ENCODE peak calls at places on chromosomes 12 and 14, in four cellular contexts. H is aorta, Y is astrocyte, C is ovary. W is an unnamed sample.

GRCh38 chr14:68376067-68376810 is 416.6 kb downstream of the ZFP36L1 start:
- DNase-seq in H (peak; percentile 63), Y (peak; percentile 68), C (no peak), W (no peak)

GRCh38 chr14:75181426-75182062 is 5.1 kb upstream of the TMED10 start:
- DNase-seq in H (no peak), Y (no peak), C (no peak), W (no peak)

GRCh38 chr12:5081016-5081415 is 37.3 kb downstream of the KCNA5 start:
- DNase-seq in H (no peak), Y (no peak), C (no peak), W (peak; percentile 25)

GRCh38 chr12:130715996-130716917 is at the start of gene RIMBP2:
- DNase-seq in H (no peak), Y (peak; percentile 34), C (peak; percentile 41), W (no peak)

GRCh38 chr12:116164976-116165425 is 112.5 kb downstream of the MED13L start:
- DNase-seq in H (no peak), Y (peak; percentile 68), C (no peak), W (no peak)

GRCh38 chr12:130658106-130658505 is 58.0 kb downstream of the RIMBP2 start:
- DNase-seq in H (no peak), Y (no peak), C (no peak), W (no peak)

GRCh38 chr14:22476005-22476751 is 112.8 kb downstream of the DAD1 start:
- DNase-seq in H (no peak), Y (no peak), C (no peak), W (no peak)

GRCh38 chr14:36582011-36582873 is at the start of gene NKX2-8:
- DNase-seq in H (no peak), Y (no peak), C (no peak), W (no peak)

GRCh38 chr14:77491056-77491455 is 7.6 kb downstream of the ISM2 start:
- DNase-seq in H (no peak), Y (no peak), C (no peak), W (no peak)

GRCh38 chr12:76274699-76275098 is 73.5 kb downstream of the BBS10 start:
- DNase-seq in H (no peak), Y (peak; percentile 98), C (no peak), W (no peak)

GRCh38 chr12:46356655-46357437 is 15.7 kb downstream of the SLC38A2 start:
- DNase-seq in H (no peak), Y (no peak), C (no peak), W (no peak)

GRCh38 chr12:16155938-16156337 is 121.5 kb downstream of the SLC15A5 start:
- DNase-seq in H (no peak), Y (no peak), C (no peak), W (no peak)

GRCh38 chr12:120797677-120798642 is 72.3 kb downstream of the ACADS start:
- DNase-seq in H (no peak), Y (no peak), C (no peak), W (no peak)

GRCh38 chr12:19299765-19300164 is 139.5 kb upstream of the AEBP2 start:
- DNase-seq in H (no peak), Y (peak; percentile 61), C (no peak), W (no peak)

GRCh38 chr12:2387051-2387834 is 334.5 kb downstream of the CACNA1C start:
- DNase-seq in H (no peak), Y (peak; percentile 28), C (no peak), W (no peak)

GRCh38 chr12:101539148-101539547 is 55.6 kb upstream of the MYBPC1 start:
- DNase-seq in H (no peak), Y (no peak), C (no peak), W (no peak)

GRCh38 chr12:90909069-90909676 is 45.8 kb downstream of the CCER1 start:
- DNase-seq in H (no peak), Y (peak; percentile 47), C (no peak), W (no peak)

GRCh38 chr12:124827588-124828184 is 36.0 kb downstream of the SCARB1 start:
- DNase-seq in H (no peak), Y (no peak), C (no peak), W (no peak)

GRCh38 chr12:130179191-130179590 is 16.9 kb downstream of the FZD10 start:
- DNase-seq in H (no peak), Y (no peak), C (no peak), W (no peak)

GRCh38 chr12:122064034-122064777 is 14.3 kb upstream of the MLXIP start:
- DNase-seq in H (peak; percentile 87), Y (peak; percentile 82), C (peak; percentile 92), W (peak; percentile 88)

GRCh38 chr12:104387190-104387589 is 69.6 kb upstream of the CHST11 start:
- DNase-seq in H (no peak), Y (no peak), C (no peak), W (no peak)

GRCh38 chr12:16300706-16301105 is 23.2 kb upstream of the SLC15A5 start:
- DNase-seq in H (peak; percentile 53), Y (no peak), C (no peak), W (peak; percentile 50)

GRCh38 chr12:130956456-130957303 is 3.0 kb downstream of the ADGRD1 start:
- DNase-seq in H (no peak), Y (no peak), C (no peak), W (no peak)

GRCh38 chr12:17076335-17076734 is 470.4 kb upstream of the LMO3 start:
- DNase-seq in H (no peak), Y (peak; percentile 4), C (no peak), W (no peak)

GRCh38 chr12:105369014-105369413 is 38.5 kb downstream of the C12orf75 start:
- DNase-seq in H (no peak), Y (peak; percentile 73), C (no peak), W (no peak)

GRCh38 chr12:58034311-58034710 is 92.9 kb downstream of the ATP23 start:
- DNase-seq in H (no peak), Y (no peak), C (no peak), W (no peak)

DNA sequence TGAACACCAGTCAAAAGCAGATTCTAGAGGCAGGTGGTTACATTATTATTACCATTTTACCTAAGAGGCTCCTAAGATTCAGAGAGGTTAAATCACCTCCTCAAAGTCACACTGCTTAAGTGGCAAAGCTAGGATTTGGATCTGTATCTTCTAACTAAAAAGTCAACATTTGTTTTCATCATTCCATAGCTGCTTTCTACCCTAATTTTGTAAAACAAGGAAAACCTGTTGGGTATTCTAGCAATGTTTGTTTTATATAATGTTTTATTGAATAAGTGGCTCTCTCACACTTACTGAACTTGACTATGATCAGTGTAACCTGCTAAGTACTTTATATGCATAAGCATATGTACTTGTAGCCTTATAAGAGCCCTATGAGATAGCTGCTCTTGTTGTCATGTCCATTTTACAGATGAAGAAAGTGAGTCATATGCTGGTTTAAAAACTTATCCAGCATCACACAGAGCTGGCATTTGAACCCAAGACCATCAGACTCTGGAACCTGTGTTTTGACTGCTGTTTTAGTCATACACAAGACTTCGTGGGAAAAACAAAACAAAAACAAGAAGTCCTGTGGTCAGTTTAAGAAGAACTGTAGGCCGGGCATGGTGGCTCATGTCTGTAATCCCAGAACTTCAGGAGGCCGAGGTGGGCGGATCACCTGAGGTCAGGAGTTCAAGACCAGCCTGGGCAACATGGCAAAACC is 31.7 kb upstream of the EVL start:
- DNase-seq in H (no peak), Y (no peak), C (no peak), W (no peak)
- H3K27ac ChIP-seq in H (no peak overlapping the region), Y (no peak overlapping the region), C (no peak overlapping the region), W (no peak overlapping the region)

GRCh38 chr14:105384041-105384557 is 14.2 kb upstream of the TEX22 start:
- DNase-seq in H (no peak), Y (no peak), C (no peak), W (no peak)
- H3K27ac ChIP-seq in H (no peak overlapping the region), Y (no peak overlapping the region), C (no peak overlapping the region), W (no peak overlapping the region)

DNA sequence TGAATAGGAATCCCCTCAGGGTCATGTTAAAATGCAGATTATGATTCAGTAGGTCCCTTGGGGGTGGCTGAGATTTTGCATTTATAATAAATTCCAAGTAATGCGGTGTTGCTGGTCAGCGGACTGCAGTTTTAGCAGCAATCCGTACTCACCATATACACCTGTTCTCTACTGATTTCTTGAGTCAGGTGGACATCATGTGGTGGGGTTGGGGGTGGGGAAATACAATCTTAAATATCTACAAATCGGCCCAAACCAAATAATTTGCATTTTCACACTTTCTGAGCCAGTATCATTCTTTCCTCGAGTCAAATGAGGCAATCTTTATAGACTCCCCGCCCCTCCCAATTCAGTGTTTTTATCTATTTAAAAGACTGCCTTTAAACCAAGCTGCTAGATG is 938 bp downstream of the SPATA7 start:
- DNase-seq in H (no peak), Y (no peak), C (no peak), W (no peak)
- H3K27ac ChIP-seq in H (no peak overlapping the region), Y (no peak overlapping the region), C (no peak overlapping the region), W (no peak overlapping the region)

DNA sequence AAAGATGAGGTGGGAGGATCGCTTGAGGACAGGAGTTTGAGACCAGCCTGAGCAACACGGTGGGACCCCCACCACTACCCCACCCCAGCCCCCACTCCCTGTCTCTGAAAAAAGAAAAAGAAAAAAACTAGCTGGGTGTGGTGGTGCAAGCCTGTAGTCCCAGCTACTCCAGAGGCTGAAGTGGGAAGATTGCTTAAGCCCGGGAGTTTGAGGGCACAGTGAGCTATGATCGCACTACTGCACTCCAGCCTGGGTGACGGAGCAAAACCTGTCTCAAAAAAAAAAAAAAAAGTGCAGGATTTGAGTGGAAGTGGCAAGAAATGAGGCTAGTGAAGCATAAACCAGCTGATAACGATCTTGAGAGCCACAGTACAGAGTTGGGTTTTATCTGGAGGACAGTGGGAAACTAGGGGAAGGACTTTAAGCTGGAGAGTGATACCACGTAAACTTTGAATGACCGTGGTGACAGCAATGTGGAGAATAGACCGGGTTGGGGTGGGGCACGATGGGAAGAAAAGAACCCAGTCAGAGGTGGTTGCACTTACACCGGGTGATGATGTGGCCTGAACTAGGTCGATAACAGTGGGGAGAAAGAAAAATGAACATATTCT is 85.3 kb downstream of the TMEM260 start:
- DNase-seq in H (no peak), Y (no peak), C (no peak), W (no peak)
- H3K27ac ChIP-seq in H (no peak overlapping the region), Y (no peak overlapping the region), C (no peak overlapping the region), W (no peak overlapping the region)

GRCh38 chr14:69632752-69633151 is 21.4 kb downstream of the SUSD6 start:
- DNase-seq in H (no peak), Y (no peak), C (no peak), W (no peak)
- H3K27ac ChIP-seq in H (no peak overlapping the region), Y (no peak overlapping the region), C (no peak overlapping the region), W (no peak overlapping the region)

GRCh38 chr14:93126124-93126523 is 10.4 kb upstream of the ITPK1 start:
- DNase-seq in H (no peak), Y (no peak), C (no peak), W (no peak)

GRCh38 chr14:93122820-93123219 is 7.1 kb upstream of the ITPK1 start:
- DNase-seq in H (no peak), Y (no peak), C (no peak), W (no peak)

GRCh38 chr14:93120522-93120921 is 4.8 kb upstream of the ITPK1 start:
- DNase-seq in H (no peak), Y (no peak), C (no peak), W (no peak)

GRCh38 chr14:93116676-93117200 is 1.0 kb upstream of the ITPK1 start:
- DNase-seq in H (no peak), Y (no peak), C (no peak), W (no peak)

GRCh38 chr14:93120952-93121834 is 5.5 kb upstream of the ITPK1 start:
- DNase-seq in H (no peak), Y (no peak), C (no peak), W (no peak)
- H3K27ac ChIP-seq in H (no peak overlapping the region), Y (no peak overlapping the region), C (no peak overlapping the region), W (no peak overlapping the region)